ENCODE peak calls at places on chromosome 15, in eight cellular contexts. R, D, L, S, F, O, H and Z are unnamed samples.

GRCh38 chr15:23467110-23467600 is 20.1 kb upstream of the GOLGA6L2 start:
- DNase-seq in D (peak), S (peak), H (no peak), F (peak), O (no peak), L (peak), R (no peak), Z (peak)

GRCh38 chr15:29309139-29309538 is 39.5 kb upstream of the NSMCE3 start:
- DNase-seq in L (no peak), R (no peak), F (no peak), O (no peak), H (no peak), S (no peak), D (no peak), Z (no peak)

GRCh38 chr15:92570391-92570790 is 85.2 kb downstream of the FAM174B start:
- DNase-seq in L (no peak), R (no peak), F (no peak), H (no peak), O (no peak), D (no peak), S (no peak), Z (no peak)

GRCh38 chr15:35596261-35596660 is 50.3 kb upstream of the DPH6 start:
- DNase-seq in D (no peak), H (no peak), F (no peak), S (no peak), R (no peak), L (no peak), O (no peak), Z (no peak)

GRCh38 chr15:73378089-73378488 is 9.3 kb upstream of the HCN4 start:
- DNase-seq in F (no peak), R (no peak), H (no peak), L (no peak), S (no peak), D (no peak), O (no peak), Z (no peak)

GRCh38 chr15:64854526-64854925 is 12.8 kb downstream of the PLEKHO2 start:
- DNase-seq in D (no peak), R (no peak), H (no peak), S (no peak), L (no peak), O (no peak), F (no peak), Z (no peak)

GRCh38 chr15:89090791-89091666 is 2.8 kb downstream of the ABHD2 start:
- DNase-seq in D (peak), H (peak), R (peak), S (no peak), F (peak), L (peak), O (peak), Z (peak)

GRCh38 chr15:50993598-50993997 is 85.1 kb downstream of the AP4E1 start:
- DNase-seq in R (no peak), H (no peak), F (no peak), D (no peak), S (no peak), O (no peak), L (no peak), Z (no peak)

GRCh38 chr15:88467935-88468528 is 524 bp downstream of the MRPS11 start:
- DNase-seq in O (no peak), F (no peak), R (no peak), H (no peak), S (no peak), L (peak), D (no peak), Z (peak)